ENCODE peak calls at places on chromosomes 3 and 15, in eight cellular contexts. L, I, B, N, M, U, Q and K are unnamed samples. For H3K27me3, the result is how much of the 10 kb centered on the place peaks cover.

GRCh38 chr3:65146149-65146548 is 458.3 kb upstream of the ADAMTS9 start:
- DNase-seq in L (peak), I (no peak), B (no peak), N (no peak), M (no peak), U (no peak), Q (peak), K (no peak)

GRCh38 chr15:44585633-44586032 is 48.7 kb downstream of the EIF3J start:
- DNase-seq in L (no peak), I (no peak), B (no peak), N (no peak), M (no peak), U (no peak), Q (no peak), K (no peak)

GRCh38 chr3:104873331-104873730 is 493.4 kb upstream of the ALCAM start:
- DNase-seq in L (no peak), I (no peak), B (no peak), N (no peak), M (no peak), U (no peak), Q (peak), K (no peak)

GRCh38 chr3:168591587-168591986 is 495.9 kb upstream of the GOLIM4 start:
- DNase-seq in L (no peak), I (no peak), B (no peak), N (no peak), M (no peak), U (no peak), Q (no peak), K (no peak)

GRCh38 chr3:98039322-98040024 is 4.4 kb upstream of the GABRR3 start:
- DNase-seq in L (peak), I (no peak), B (peak), N (peak), M (peak), U (peak), Q (peak), K (peak)

GRCh38 chr15:51161491-51162260 is 67.0 kb upstream of the TNFAIP8L3 start:
- DNase-seq in L (no peak), I (no peak), B (no peak), N (no peak), M (no peak), U (no peak), Q (peak), K (no peak)

GRCh38 chr3:186469525-186469924 is 74.7 kb downstream of the CRYGS start:
- DNase-seq in L (peak), I (no peak), B (no peak), N (no peak), M (no peak), U (no peak), Q (no peak), K (no peak)

GRCh38 chr3:176631175-176631574 is 566.1 kb downstream of the TBL1XR1 start:
- DNase-seq in L (no peak), I (no peak), B (no peak), N (no peak), M (no peak), U (no peak), Q (no peak), K (no peak)

GRCh38 chr3:51642462-51642861 is 28.6 kb upstream of the TEX264 start:
- DNase-seq in L (no peak), I (no peak), B (no peak), N (no peak), M (no peak), U (no peak), Q (no peak), K (no peak)

GRCh38 chr15:93072011-93072410 is 17.0 kb downstream of the RGMA start:
- DNase-seq in L (no peak), I (no peak), B (no peak), N (no peak), M (no peak), U (no peak), Q (peak), K (no peak)

GRCh38 chr3:181782306-181782924 is 70.7 kb downstream of the SOX2 start:
- DNase-seq in L (no peak), I (no peak), B (no peak), N (no peak), M (no peak), U (no peak), Q (peak), K (no peak)

GRCh38 chr3:16456784-16457415 is 56.6 kb downstream of the RFTN1 start:
- DNase-seq in L (peak), I (no peak), B (peak), N (no peak), M (no peak), U (peak), Q (peak), K (no peak)

GRCh38 chr3:133448478-133449122 is 48.7 kb downstream of the BFSP2 start:
- DNase-seq in L (no peak), I (no peak), B (peak), N (no peak), M (no peak), U (no peak), Q (no peak), K (no peak)

GRCh38 chr15:59200560-59200959 is 6.1 kb upstream of the LDHAL6B start:
- DNase-seq in L (no peak), I (no peak), B (no peak), N (no peak), M (no peak), U (no peak), Q (peak), K (no peak)

GRCh38 chr15:35550957-35551356 is 5.0 kb upstream of the DPH6 start:
- DNase-seq in L (no peak), I (no peak), B (no peak), N (no peak), M (no peak), U (no peak), Q (no peak), K (no peak)

GRCh38 chr3:9507586-9508578 is 45.7 kb downstream of the LHFPL4 start:
- DNase-seq in L (no peak), I (no peak), B (no peak), N (no peak), M (no peak), U (no peak), Q (no peak), K (no peak)

GRCh38 chr3:123289336-123290106 is 87.8 kb downstream of the SEC22A start:
- DNase-seq in L (no peak), I (peak), B (no peak), N (no peak), M (no peak), U (no peak), Q (no peak), K (peak)

GRCh38 chr15:101504373-101504772 is 14.9 kb upstream of the PCSK6 start:
- DNase-seq in L (no peak), I (no peak), B (no peak), N (no peak), M (no peak), U (no peak), Q (no peak), K (no peak)

GRCh38 chr15:67839358-67839928 is 402 bp downstream of the RNU6-1 start:
- DNase-seq in L (no peak), I (peak), B (no peak), N (no peak), M (no peak), U (no peak), Q (peak), K (no peak)

GRCh38 chr3:36244728-36245127 is 135.6 kb upstream of the STAC start:
- DNase-seq in L (no peak), I (no peak), B (no peak), N (no peak), M (no peak), U (no peak), Q (peak), K (no peak)

GRCh38 chr3:179750720-179751328 is 98.0 kb downstream of the USP13 start:
- DNase-seq in L (no peak), I (no peak), B (no peak), N (no peak), M (no peak), U (no peak), Q (peak), K (no peak)

GRCh38 chr3:124882749-124883148 is 4.4 kb downstream of the ITGB5 start:
- DNase-seq in L (no peak), I (peak), B (no peak), N (no peak), M (peak), U (no peak), Q (peak), K (no peak)

GRCh38 chr15:100601158-100601557 is 826 bp downstream of the LINS1 start:
- DNase-seq in L (no peak), I (no peak), B (no peak), N (no peak), M (no peak), U (no peak), Q (peak), K (no peak)

GRCh38 chr15:95141486-95141885 is 910.1 kb downstream of the MCTP2 start:
- DNase-seq in L (no peak), I (no peak), B (no peak), N (no peak), M (no peak), U (no peak), Q (peak), K (no peak)

GRCh38 chr3:87867001-87867400 is 191.8 kb downstream of the CGGBP1 start:
- DNase-seq in L (no peak), I (no peak), B (no peak), N (no peak), M (no peak), U (no peak), Q (peak), K (no peak)

GRCh38 chr3:49358217-49358883 is at the start of gene GPX1:
- DNase-seq in L (peak), I (peak), B (peak), N (peak), M (peak), U (peak), Q (peak), K (peak)

DNA sequence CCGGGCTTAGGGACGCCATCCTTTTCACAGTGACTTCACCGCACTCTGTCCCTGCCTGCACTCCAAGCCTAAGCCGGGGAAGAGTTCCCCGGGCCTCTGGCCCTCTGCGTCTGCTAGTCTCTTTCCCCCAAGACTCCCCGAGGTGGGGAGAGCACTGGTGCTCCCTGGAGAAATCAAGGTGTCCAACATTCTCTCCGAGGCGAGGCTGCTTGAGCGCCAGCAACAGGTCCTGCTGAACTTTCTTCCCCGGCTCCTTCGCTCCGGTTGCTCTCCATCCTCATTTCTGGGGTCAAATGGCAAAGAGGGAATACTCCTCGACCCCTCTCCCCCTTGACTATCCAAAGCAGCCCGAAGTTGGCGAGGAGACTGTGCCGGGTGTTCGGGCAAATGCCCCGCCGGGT is 28.9 kb downstream of the NR2F2 start:
- DNase-seq in L (no peak), I (no peak), B (no peak), N (no peak), M (no peak), U (no peak), Q (no peak), K (no peak)
- H3K27me3 ChIP-seq in L (under half), I (under half), B (half or more), N (under half), M (half or more), U (under half), Q (under half), K (half or more)

GRCh38 chr3:129608087-129608935 is 1.8 kb upstream of the PLXND1 start:
- DNase-seq in L (no peak), I (no peak), B (no peak), N (no peak), M (no peak), U (no peak), Q (peak), K (no peak)
- H3K27me3 ChIP-seq in L (under half), I (under half), B (under half), N (under half), M (under half), U (under half), Q (under half), K (under half)

GRCh38 chr15:66253643-66254363 is at the start of gene MEGF11:
- DNase-seq in L (no peak), I (no peak), B (peak), N (peak), M (no peak), U (no peak), Q (peak), K (no peak)
- H3K27me3 ChIP-seq in L (under half), I (under half), B (half or more), N (under half), M (half or more), U (half or more), Q (half or more), K (half or more)

GRCh38 chr3:147404000-147404799 is 2.1 kb downstream of the ZIC4 start:
- DNase-seq in L (no peak), I (no peak), B (no peak), N (no peak), M (no peak), U (no peak), Q (no peak), K (no peak)

GRCh38 chr3:147400111-147400510 is 6.2 kb downstream of the ZIC4 start:
- DNase-seq in L (no peak), I (no peak), B (no peak), N (no peak), M (no peak), U (no peak), Q (no peak), K (no peak)

GRCh38 chr3:147397911-147398809 is 8.2 kb downstream of the ZIC4 start:
- DNase-seq in L (no peak), I (no peak), B (no peak), N (no peak), M (peak), U (no peak), Q (no peak), K (no peak)

GRCh38 chr3:147398841-147399534 is 7.4 kb downstream of the ZIC4 start:
- DNase-seq in L (no peak), I (no peak), B (no peak), N (no peak), M (no peak), U (no peak), Q (no peak), K (no peak)

GRCh38 chr3:147400999-147401398 is 5.3 kb downstream of the ZIC4 start:
- DNase-seq in L (no peak), I (no peak), B (no peak), N (no peak), M (no peak), U (no peak), Q (no peak), K (no peak)
- H3K27me3 ChIP-seq in L (under half), I (under half), B (half or more), N (half or more), M (under half), U (half or more), Q (under half), K (half or more)

GRCh38 chr3:184601576-184602405 is 40.2 kb downstream of the EPHB3 start:
- DNase-seq in L (no peak), I (peak), B (no peak), N (no peak), M (no peak), U (no peak), Q (no peak), K (no peak)

GRCh38 chr3:184604039-184604955 is 42.7 kb downstream of the EPHB3 start:
- DNase-seq in L (no peak), I (peak), B (no peak), N (no peak), M (no peak), U (no peak), Q (no peak), K (no peak)

GRCh38 chr3:184603156-184604030 is 41.8 kb downstream of the EPHB3 start:
- DNase-seq in L (no peak), I (no peak), B (no peak), N (no peak), M (no peak), U (no peak), Q (no peak), K (no peak)

GRCh38 chr3:184602406-184603155 is 41.0 kb downstream of the EPHB3 start:
- DNase-seq in L (no peak), I (peak), B (no peak), N (no peak), M (no peak), U (no peak), Q (no peak), K (no peak)

DNA sequence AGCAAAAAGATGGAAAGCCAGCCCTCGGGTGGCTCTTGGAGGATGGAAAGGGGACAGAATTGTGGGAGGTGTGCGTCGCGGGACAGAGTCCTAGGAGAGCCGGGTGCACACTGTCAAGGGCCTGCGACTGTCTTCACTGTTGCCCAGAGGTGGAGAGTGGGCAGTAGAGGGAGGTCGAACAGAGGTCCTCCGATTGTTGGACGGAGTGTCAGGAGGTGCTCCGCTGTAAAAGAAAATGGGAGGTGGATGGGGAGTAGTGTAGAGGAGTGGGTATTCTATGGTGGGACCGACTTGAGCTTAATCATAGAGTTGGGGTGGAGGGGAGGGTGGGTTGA is 43.3 kb downstream of the EPHB3 start:
- DNase-seq in L (no peak), I (peak), B (no peak), N (no peak), M (no peak), U (no peak), Q (no peak), K (no peak)
- H3K27me3 ChIP-seq in L (under half), I (under half), B (under half), N (under half), M (under half), U (half or more), Q (under half), K (under half)

GRCh38 chr15:96444865-96445264 is 114.4 kb downstream of the NR2F2 start:
- DNase-seq in L (no peak), I (no peak), B (no peak), N (no peak), M (no peak), U (no peak), Q (no peak), K (no peak)

GRCh38 chr15:96440978-96441377 is 110.5 kb downstream of the NR2F2 start:
- DNase-seq in L (no peak), I (no peak), B (no peak), N (no peak), M (no peak), U (no peak), Q (no peak), K (no peak)

GRCh38 chr15:96442076-96442475 is 111.6 kb downstream of the NR2F2 start:
- DNase-seq in L (no peak), I (no peak), B (no peak), N (no peak), M (no peak), U (no peak), Q (no peak), K (no peak)
- H3K27me3 ChIP-seq in L (under half), I (under half), B (under half), N (under half), M (under half), U (under half), Q (under half), K (under half)

DNA sequence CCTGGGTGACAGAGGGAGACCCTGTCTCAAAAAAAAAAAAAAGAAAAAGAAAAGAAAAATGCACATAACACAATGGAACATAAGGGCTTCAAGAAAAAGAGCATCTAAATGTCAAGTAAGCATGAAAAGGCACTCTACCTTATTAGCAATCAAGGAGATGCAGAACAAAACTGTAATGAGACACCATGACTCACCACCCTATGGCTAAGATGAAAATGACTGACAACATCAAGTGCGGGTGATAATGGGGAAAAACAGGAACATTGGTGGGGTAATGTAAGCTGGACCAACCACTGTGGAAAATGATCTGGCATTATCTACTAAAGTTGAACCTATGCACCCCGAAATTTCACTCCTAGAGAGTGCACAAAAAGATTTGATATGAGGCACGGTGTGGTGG is 19.6 kb upstream of the NSMCE3 start:
- DNase-seq in L (no peak), I (no peak), B (no peak), N (no peak), M (no peak), U (no peak), Q (no peak), K (no peak)
- H3K27me3 ChIP-seq in L (under half), I (under half), B (under half), N (under half), M (under half), U (under half), Q (under half), K (under half)

GRCh38 chr3:138594150-138594934 is at the start of gene CEP70:
- DNase-seq in L (peak), I (peak), B (peak), N (peak), M (peak), U (peak), Q (peak), K (peak)

GRCh38 chr3:138598534-138598933 is 4.5 kb upstream of the CEP70 start:
- DNase-seq in L (no peak), I (no peak), B (no peak), N (no peak), M (no peak), U (no peak), Q (no peak), K (no peak)

GRCh38 chr3:138591392-138591791 is 2.7 kb downstream of the CEP70 start:
- DNase-seq in L (no peak), I (no peak), B (no peak), N (no peak), M (no peak), U (no peak), Q (no peak), K (no peak)

GRCh38 chr3:138594935-138595259 is 837 bp upstream of the CEP70 start:
- DNase-seq in L (no peak), I (no peak), B (no peak), N (no peak), M (no peak), U (no peak), Q (no peak), K (no peak)

GRCh38 chr3:138593488-138594149 is 441 bp downstream of the CEP70 start:
- DNase-seq in L (no peak), I (no peak), B (no peak), N (peak), M (no peak), U (no peak), Q (no peak), K (no peak)
- H3K27me3 ChIP-seq in L (under half), I (under half), B (under half), N (under half), M (under half), U (under half), Q (under half), K (under half)